ENCODE peak calls at places on chromosomes 12 and 14, in five cellular contexts. H, N, B, F and Y are unnamed samples.

GRCh38 chr12:29153231-29153630 is 4.2 kb downstream of the FAR2 start:
- DNase-seq in N (no peak), B (no peak), F (no peak), H (no peak), Y (no peak)

GRCh38 chr14:62532186-62532585 is 513.1 kb downstream of the KCNH5 start:
- DNase-seq in H (no peak), F (no peak), N (no peak), B (no peak), Y (peak; percentile 18)

GRCh38 chr14:22471545-22472121 is 117.4 kb downstream of the DAD1 start:
- DNase-seq in F (no peak), B (peak; percentile 49), H (no peak), N (peak; percentile 39), Y (no peak)

GRCh38 chr12:90305379-90305778 is 596.7 kb upstream of the ATP2B1 start:
- DNase-seq in F (no peak), H (no peak), B (no peak), N (no peak), Y (no peak)

GRCh38 chr14:36818794-36819384 is 157.2 kb downstream of the PAX9 start:
- DNase-seq in B (peak; percentile 18), F (no peak), H (no peak), N (no peak), Y (no peak)

GRCh38 chr14:102827716-102828115 is 50.5 kb downstream of the TRAF3 start:
- DNase-seq in B (no peak), F (no peak), H (no peak), N (no peak), Y (no peak)

GRCh38 chr14:100736269-100737180 is 9.8 kb downstream of the DLK1 start:
- DNase-seq in H (no peak), N (peak; percentile 9), B (no peak), F (no peak), Y (no peak)

GRCh38 chr14:70907996-70908917 is 998 bp downstream of the PCNX1 start:
- DNase-seq in N (peak; percentile 91), F (peak; percentile 63), B (peak; percentile 52), H (peak; percentile 26), Y (no peak)

GRCh38 chr12:18146375-18146774 is 56.4 kb upstream of the RERGL start:
- DNase-seq in B (no peak), H (no peak), F (no peak), N (no peak), Y (no peak)

GRCh38 chr14:102403028-102403427 is 40.3 kb downstream of the TECPR2 start:
- DNase-seq in H (no peak), B (no peak), F (no peak), N (no peak), Y (no peak)

GRCh38 chr14:60116181-60116580 is 24.5 kb downstream of the PCNX4 start:
- DNase-seq in N (no peak), H (no peak), B (no peak), F (no peak), Y (no peak)

GRCh38 chr14:56703947-56704346 is 106.3 kb downstream of the OTX2 start:
- DNase-seq in H (no peak), F (no peak), B (no peak), N (no peak), Y (no peak)

GRCh38 chr12:63400746-63401145 is 249.7 kb upstream of the AVPR1A start:
- DNase-seq in H (no peak), B (peak; percentile 70), N (no peak), F (no peak), Y (peak; percentile 43)

DNA sequence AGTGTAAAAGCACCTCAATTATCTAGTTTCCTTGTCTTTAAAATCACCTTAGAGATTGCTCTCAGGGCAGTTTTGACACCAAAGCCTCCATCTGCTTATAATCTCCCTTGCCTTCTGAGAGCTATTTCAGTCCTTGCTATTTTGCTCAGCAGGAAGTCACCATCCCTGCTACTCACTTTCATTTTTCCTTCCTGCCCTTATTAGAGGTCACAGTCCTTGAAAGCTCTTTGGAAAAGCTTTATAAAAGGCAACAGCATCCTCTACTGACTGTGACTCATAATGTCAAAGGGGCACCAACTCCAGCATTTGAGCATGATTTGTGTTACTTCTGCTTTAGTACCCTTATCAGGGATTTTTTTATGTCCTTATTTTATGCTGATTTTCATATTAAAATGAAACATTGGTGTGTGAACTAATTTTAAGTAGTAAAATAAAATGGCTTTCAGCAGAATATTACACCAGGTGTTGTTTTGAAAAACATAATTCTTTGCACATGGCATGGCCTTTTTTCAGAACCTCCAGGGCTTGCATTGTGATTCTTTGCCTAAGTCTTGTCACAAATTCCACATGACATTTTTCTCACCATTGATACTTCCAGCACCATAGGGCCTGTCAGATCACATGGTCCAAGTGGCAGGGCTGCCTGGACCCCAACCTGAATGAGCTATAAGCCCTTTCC is 213.0 kb downstream of the ADAMTS20 start:
- DNase-seq in B (peak; percentile 62), F (no peak), N (no peak), H (no peak), Y (peak; percentile 54)
- TF ChIP-seq CTCF in B (peak; percentile 56), F (peak; percentile 70), N (peak; percentile 62), H (no peak), Y (peak; percentile 55)

GRCh38 chr12:127888948-127889347 is 378.0 kb upstream of the TMEM132C start:
- DNase-seq in B (peak; percentile 27), N (peak; percentile 23), F (no peak), H (no peak), Y (no peak)

GRCh38 chr12:127899981-127900380 is 367.0 kb upstream of the TMEM132C start:
- DNase-seq in H (no peak), F (no peak), N (no peak), B (no peak), Y (no peak)

GRCh38 chr12:127898616-127899015 is 368.4 kb upstream of the TMEM132C start:
- DNase-seq in N (no peak), H (no peak), B (no peak), F (no peak), Y (no peak)

GRCh38 chr12:127893875-127894635 is 372.9 kb upstream of the TMEM132C start:
- DNase-seq in B (peak; percentile 28), N (no peak), H (no peak), F (no peak), Y (no peak)
- TF ChIP-seq CTCF in B (peak; percentile 53), N (peak; percentile 41), H (no peak), F (no peak), Y (peak; percentile 67)

GRCh38 chr14:74906923-74907620 is 16.0 kb downstream of the RPS6KL1 start:
- DNase-seq in N (no peak), B (no peak), F (no peak), H (no peak), Y (no peak)
- TF ChIP-seq CTCF in N (peak; percentile 8), B (peak; percentile 50), F (peak; percentile 41), H (peak; percentile 30), Y (peak; percentile 41)

GRCh38 chr12:50103767-50104321 is at the start of gene GPD1:
- DNase-seq in H (no peak), F (no peak), B (no peak), N (peak; percentile 81), Y (no peak)
- TF ChIP-seq CTCF in H (no peak), F (no peak), B (no peak), N (no peak), Y (peak; percentile 7)

DNA sequence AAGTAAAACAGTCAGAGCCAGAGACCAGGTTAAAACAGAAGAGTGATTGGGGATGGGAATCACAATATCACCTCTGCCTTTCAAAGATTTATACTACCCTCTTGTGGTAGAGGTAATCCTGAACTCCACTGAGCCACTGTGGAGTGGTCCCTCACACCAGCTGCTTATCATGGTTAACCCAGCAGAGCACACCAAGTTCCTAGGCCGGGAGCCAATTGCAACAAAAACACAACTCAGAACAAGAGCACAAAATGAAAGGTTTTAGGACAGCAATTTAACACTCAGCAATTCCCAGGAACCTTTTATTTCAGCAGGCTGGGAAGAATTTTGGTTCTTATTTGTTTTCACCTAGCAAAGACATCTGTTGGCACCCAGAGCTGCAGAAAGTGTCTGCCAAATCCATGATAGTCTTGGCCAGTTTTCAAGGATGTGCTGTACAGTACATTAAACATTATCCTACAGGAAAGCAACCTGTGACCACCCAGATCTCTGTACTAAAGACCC is 220.5 kb upstream of the ATXN7L3B start:
- DNase-seq in N (peak; percentile 30), B (peak; percentile 78), F (no peak), H (no peak), Y (no peak)
- TF ChIP-seq CTCF in N (no peak), B (peak; percentile 70), F (peak; percentile 22), H (no peak), Y (peak; percentile 64)

GRCh38 chr14:105165134-105165704 is 3.4 kb downstream of the JAG2 start:
- DNase-seq in F (no peak), B (no peak), N (no peak), H (no peak), Y (no peak)
- TF ChIP-seq CTCF in F (no peak), B (no peak), N (no peak), H (no peak), Y (no peak)

DNA sequence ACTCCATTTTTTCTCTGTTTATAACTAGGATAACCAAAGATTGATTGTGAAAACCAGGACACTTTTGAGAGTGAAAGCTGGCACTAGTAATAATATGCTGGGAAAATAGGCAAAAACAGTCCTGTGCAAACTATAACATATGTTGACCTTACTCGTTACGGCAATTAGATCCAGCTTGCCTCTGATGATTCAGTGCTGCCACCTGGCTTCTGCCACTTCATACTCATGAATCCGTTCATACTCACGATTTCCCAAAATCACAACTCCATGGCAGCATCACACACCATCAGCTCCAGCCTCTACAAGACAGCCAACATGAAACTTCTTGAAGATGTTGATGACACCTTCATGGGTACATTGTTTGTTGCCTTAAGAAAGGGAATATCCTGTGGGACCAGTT is 49.1 kb upstream of the CAND1 start:
- DNase-seq in B (no peak), N (peak; percentile 42), H (no peak), F (no peak), Y (no peak)
- TF ChIP-seq CTCF in B (peak; percentile 44), N (peak; percentile 55), H (no peak), F (no peak), Y (peak; percentile 49)

DNA sequence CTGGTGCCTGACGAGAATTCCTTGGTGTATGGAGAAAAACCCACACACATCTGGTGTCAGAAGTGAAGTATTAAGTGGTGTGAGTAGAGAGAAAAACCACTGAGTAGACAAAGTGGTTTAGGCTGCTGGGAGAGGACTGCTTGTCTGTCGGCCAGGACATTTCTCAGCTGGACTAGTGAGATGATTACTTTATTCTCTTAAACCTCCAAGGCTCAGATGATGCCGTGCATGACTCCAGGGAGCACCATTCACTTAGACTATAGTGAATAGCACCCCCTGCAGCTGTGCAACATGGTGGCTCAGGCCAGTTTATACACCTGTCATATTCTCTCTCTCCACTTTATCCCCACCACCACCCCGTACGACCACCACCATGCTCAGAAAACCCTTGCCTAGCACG is 28.5 kb upstream of the NFYB start:
- DNase-seq in H (no peak), N (no peak), B (no peak), F (no peak), Y (no peak)
- TF ChIP-seq CTCF in H (no peak), N (no peak), B (no peak), F (no peak), Y (no peak)

GRCh38 chr12:53222170-53223005 is 9.6 kb downstream of the RARG start:
- DNase-seq in N (no peak), F (no peak), B (no peak), H (no peak), Y (no peak)
- TF ChIP-seq CTCF in N (no peak), F (no peak), B (no peak), H (no peak), Y (no peak)